ENCODE peak calls at places on chromosomes 2 and 18, in six cellular contexts. Q is lower lobe of right lung, D is tibial artery, A is body of pancreas, N is K562, K is Panc1. H is an unnamed sample. For H3K9me3, the result is how much of the 10 kb centered on the place peaks cover.

GRCh38 chr2:98643496-98644100 is 35.2 kb downstream of the UNC50 start:
- DNase-seq in D (no peak), A (no peak), K (no peak), Q (no peak), N (no peak), H (no peak)

GRCh38 chr2:180291060-180291459 is 284.0 kb upstream of the CWC22 start:
- DNase-seq in D (no peak), Q (no peak), A (no peak), K (peak), N (no peak), H (no peak)

GRCh38 chr2:86671304-86671981 is 47.8 kb upstream of the RNF103 start:
- DNase-seq in K (no peak), Q (no peak), D (no peak), A (peak), N (no peak), H (no peak)

GRCh38 chr2:64814007-64814406 is 160.3 kb upstream of the SERTAD2 start:
- DNase-seq in K (no peak), D (no peak), Q (no peak), A (no peak), N (no peak), H (no peak)

GRCh38 chr2:73232471-73233153 is 427 bp downstream of the PRADC1 start:
- DNase-seq in A (peak), K (no peak), D (no peak), Q (no peak), N (peak), H (no peak)

GRCh38 chr2:75619992-75620740 is 26.4 kb upstream of the MRPL19 start:
- DNase-seq in A (no peak), K (no peak), D (no peak), N (no peak), Q (no peak), H (no peak)

GRCh38 chr18:8805552-8805951 is 100.2 kb downstream of the MTCL1 start:
- DNase-seq in Q (no peak), A (no peak), D (no peak), N (no peak), K (no peak), H (no peak)

GRCh38 chr2:141554810-141555209 is 576.0 kb downstream of the LRP1B start:
- DNase-seq in D (no peak), K (peak), A (no peak), Q (no peak), N (no peak), H (no peak)

GRCh38 chr18:11984091-11984490 is 2.8 kb downstream of the IMPA2 start:
- DNase-seq in Q (no peak), K (no peak), D (no peak), N (no peak), A (no peak), H (no peak)

GRCh38 chr2:14126846-14127245 is 505.7 kb upstream of the LRATD1 start:
- DNase-seq in Q (no peak), K (no peak), A (no peak), N (no peak), D (no peak), H (no peak)
- H3K27ac ChIP-seq in Q (no peak), K (no peak), A (no peak), N (no peak), D (no peak), H (no peak)

DNA sequence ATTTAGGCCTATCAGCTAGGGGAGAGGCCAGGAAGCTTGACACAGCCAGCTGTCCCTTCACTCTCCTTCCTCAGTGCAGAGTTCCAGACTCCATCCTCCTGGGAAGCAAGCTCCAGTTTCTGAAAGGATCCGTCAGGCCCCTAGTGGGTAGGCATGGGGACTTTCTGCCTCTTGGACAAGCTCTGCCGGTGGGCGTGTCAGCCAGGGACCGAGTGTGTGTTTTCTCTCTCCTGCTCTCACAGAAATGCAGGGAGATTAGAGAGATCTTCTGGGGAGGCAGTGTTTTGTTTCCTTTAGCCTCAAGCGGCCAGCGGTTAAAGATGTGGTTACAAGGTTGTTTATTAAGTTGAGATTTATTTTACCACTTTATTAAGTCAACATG is 29.9 kb upstream of the OTOS start:
- DNase-seq in D (no peak), A (no peak), K (no peak), N (no peak), Q (no peak), H (peak)
- TF ChIP-seq CTCF in D (no peak), A (no peak), K (no peak), N (no peak), Q (no peak), H (no peak)

DNA sequence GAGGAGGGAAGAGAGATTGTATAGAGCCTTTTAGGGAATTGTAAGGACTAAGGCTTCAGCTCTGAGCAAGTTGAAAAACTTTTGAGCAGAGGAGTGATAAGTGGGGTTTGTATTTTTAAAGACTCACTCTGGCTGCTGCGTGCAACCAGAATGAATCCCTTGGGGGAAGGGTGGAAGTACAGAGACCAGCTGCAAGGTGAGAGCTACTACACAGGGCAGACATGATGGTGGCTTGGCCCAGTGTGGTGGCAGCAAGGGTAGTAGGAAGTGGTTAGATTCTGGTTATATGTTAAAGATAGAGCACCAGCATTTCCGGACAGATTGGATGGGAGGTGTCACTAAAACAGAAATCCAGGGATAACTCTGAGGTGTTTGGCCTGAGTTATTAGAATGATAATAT is 10.1 kb upstream of the SESTD1 start:
- DNase-seq in K (no peak), A (no peak), D (no peak), Q (no peak), N (no peak), H (no peak)
- H3K9me3 ChIP-seq in K (under half), A (under half), D (under half), Q (under half), N (under half), H (under half)

GRCh38 chr2:77796397-77796796 is 274.2 kb upstream of the LRRTM4 start:
- DNase-seq in K (no peak), A (no peak), Q (no peak), D (no peak), N (no peak), H (no peak)
- H3K27ac ChIP-seq in K (no peak), A (no peak), Q (no peak), D (no peak), N (no peak), H (no peak)

GRCh38 chr18:58194028-58194427 is 150.0 kb downstream of the NEDD4L start:
- DNase-seq in Q (no peak), D (no peak), K (no peak), N (peak), A (peak), H (no peak)
- TF ChIP-seq CTCF in Q (no peak), D (no peak), K (peak), N (peak), A (peak), H (no peak)

GRCh38 chr2:240355962-240356361 is 79.5 kb upstream of the GPC1 start:
- DNase-seq in K (no peak), N (no peak), D (no peak), A (no peak), Q (peak), H (peak)
- H3K9me3 ChIP-seq in K (under half), N (under half), D (under half), A (under half), Q (under half), H (under half)

GRCh38 chr2:60830991-60831390 is 50.4 kb upstream of the REL start:
- DNase-seq in K (no peak), N (no peak), Q (no peak), A (no peak), D (no peak), H (no peak)
- H3K27ac ChIP-seq in K (no peak), N (no peak), Q (no peak), A (no peak), D (no peak), H (no peak)

H was measured in upper lobe of right lung.